ENCODE peak calls at places on chromosomes 7 and 10, in five cellular contexts. N, C, K, O and V are unnamed samples.

GRCh38 chr7:148932-149855 is 43.2 kb upstream of the FAM20C start:
- DNase-seq in O (peak; percentile 97), C (peak; percentile 99), K (peak; percentile 97), N (peak; percentile 99), V (no peak)

GRCh38 chr10:17687117-17687831 is 43.3 kb downstream of the STAM start:
- DNase-seq in N (no peak), K (no peak), O (no peak), C (no peak), V (no peak)

GRCh38 chr10:100996678-100997363 is 2.8 kb upstream of the LZTS2 start:
- DNase-seq in K (peak; percentile 82), O (no peak), C (no peak), N (peak; percentile 72), V (peak; percentile 56)

GRCh38 chr7:23470290-23471089 is at the start of gene IGF2BP3:
- DNase-seq in O (peak; percentile 75), N (peak; percentile 64), C (no peak), K (peak; percentile 88), V (peak; percentile 79)

GRCh38 chr7:40437936-40438634 is 303.3 kb downstream of the SUGCT start:
- DNase-seq in N (no peak), K (no peak), O (no peak), C (no peak), V (no peak)

GRCh38 chr7:936131-937054 is 18.1 kb downstream of the ADAP1 start:
- DNase-seq in C (peak; percentile 63), N (no peak), O (peak; percentile 19), K (peak; percentile 91), V (peak; percentile 11)

GRCh38 chr10:4809156-4809555 is 16.9 kb upstream of the AKR1E2 start:
- DNase-seq in C (no peak), K (no peak), O (no peak), N (no peak), V (no peak)

GRCh38 chr10:32151876-32152275 is 95.7 kb upstream of the KIF5B start:
- DNase-seq in K (no peak), N (no peak), C (no peak), O (no peak), V (no peak)

GRCh38 chr7:13602036-13602435 is 387.4 kb downstream of the ETV1 start:
- DNase-seq in N (no peak), C (no peak), K (no peak), O (no peak), V (no peak)

GRCh38 chr10:86585037-86585725 is 63.6 kb upstream of the WAPL start:
- DNase-seq in O (peak; percentile 47), C (peak; percentile 79), K (peak; percentile 86), N (peak; percentile 82), V (peak; percentile 75)

GRCh38 chr7:149753370-149754233 is 19.8 kb downstream of the ZNF467 start:
- DNase-seq in N (peak; percentile 74), K (no peak), C (no peak), O (no peak), V (no peak)

GRCh38 chr10:114674321-114674720 is 16.2 kb upstream of the ABLIM1 start:
- DNase-seq in C (no peak), O (no peak), N (no peak), K (no peak), V (no peak)

GRCh38 chr10:133038276-133038823 is 49.4 kb upstream of the ADGRA1 start:
- DNase-seq in O (no peak), C (no peak), N (no peak), K (no peak), V (no peak)

GRCh38 chr10:133039823-133040704 is 47.7 kb upstream of the ADGRA1 start:
- DNase-seq in K (no peak), C (no peak), N (no peak), O (no peak), V (no peak)

GRCh38 chr10:133042061-133042460 is 45.7 kb upstream of the ADGRA1 start:
- DNase-seq in C (no peak), N (no peak), O (no peak), K (no peak), V (no peak)

GRCh38 chr10:133041101-133041500 is 46.6 kb upstream of the ADGRA1 start:
- DNase-seq in K (no peak), O (no peak), N (no peak), C (no peak), V (no peak)

GRCh38 chr10:133039107-133039822 is 48.5 kb upstream of the ADGRA1 start:
- DNase-seq in O (no peak), C (no peak), N (no peak), K (no peak), V (no peak)
- TF ChIP-seq CTCF in O (no peak), C (no peak), N (no peak), K (no peak), V (no peak)

GRCh38 chr7:44377134-44377463 is 51.7 kb upstream of the CAMK2B start:
- DNase-seq in K (no peak), N (no peak), O (no peak), C (no peak), V (no peak)

GRCh38 chr7:44380179-44380830 is 54.9 kb upstream of the CAMK2B start:
- DNase-seq in N (no peak), C (no peak), K (no peak), O (no peak), V (no peak)

GRCh38 chr7:44379366-44380178 is 54.2 kb upstream of the CAMK2B start:
- DNase-seq in N (no peak), O (no peak), K (no peak), C (no peak), V (no peak)

GRCh38 chr7:44377681-44378421 is 52.5 kb upstream of the CAMK2B start:
- DNase-seq in C (no peak), O (no peak), N (no peak), K (peak; percentile 68), V (no peak)

GRCh38 chr7:44378744-44379143 is 53.4 kb upstream of the CAMK2B start:
- DNase-seq in O (no peak), K (no peak), C (no peak), N (no peak), V (no peak)
- TF ChIP-seq CTCF in O (no peak), K (no peak), C (no peak), N (no peak), V (no peak)

DNA sequence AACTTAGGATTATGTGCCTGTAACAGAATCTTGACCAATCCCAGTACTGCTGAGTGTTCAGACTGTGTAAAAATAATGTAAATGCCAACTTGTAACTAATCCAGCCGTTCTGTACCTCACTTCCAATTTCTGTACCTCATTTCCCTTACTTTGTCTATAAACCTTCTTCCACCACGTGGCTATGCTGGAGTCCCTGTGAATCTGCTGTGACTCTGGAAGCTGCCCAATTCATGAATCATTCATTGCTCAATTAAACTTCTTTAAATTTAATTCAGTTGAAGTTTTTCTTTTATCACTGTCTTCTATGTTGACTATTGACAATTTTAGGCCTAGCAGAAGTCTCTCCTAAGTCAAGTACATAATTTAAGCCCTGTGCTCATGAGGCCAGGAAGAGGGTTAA is 215.3 kb upstream of the RHOBTB1 start:
- DNase-seq in C (no peak), O (no peak), K (no peak), N (no peak), V (no peak)
- TF ChIP-seq CTCF in C (no peak), O (no peak), K (no peak), N (no peak), V (no peak)

DNA sequence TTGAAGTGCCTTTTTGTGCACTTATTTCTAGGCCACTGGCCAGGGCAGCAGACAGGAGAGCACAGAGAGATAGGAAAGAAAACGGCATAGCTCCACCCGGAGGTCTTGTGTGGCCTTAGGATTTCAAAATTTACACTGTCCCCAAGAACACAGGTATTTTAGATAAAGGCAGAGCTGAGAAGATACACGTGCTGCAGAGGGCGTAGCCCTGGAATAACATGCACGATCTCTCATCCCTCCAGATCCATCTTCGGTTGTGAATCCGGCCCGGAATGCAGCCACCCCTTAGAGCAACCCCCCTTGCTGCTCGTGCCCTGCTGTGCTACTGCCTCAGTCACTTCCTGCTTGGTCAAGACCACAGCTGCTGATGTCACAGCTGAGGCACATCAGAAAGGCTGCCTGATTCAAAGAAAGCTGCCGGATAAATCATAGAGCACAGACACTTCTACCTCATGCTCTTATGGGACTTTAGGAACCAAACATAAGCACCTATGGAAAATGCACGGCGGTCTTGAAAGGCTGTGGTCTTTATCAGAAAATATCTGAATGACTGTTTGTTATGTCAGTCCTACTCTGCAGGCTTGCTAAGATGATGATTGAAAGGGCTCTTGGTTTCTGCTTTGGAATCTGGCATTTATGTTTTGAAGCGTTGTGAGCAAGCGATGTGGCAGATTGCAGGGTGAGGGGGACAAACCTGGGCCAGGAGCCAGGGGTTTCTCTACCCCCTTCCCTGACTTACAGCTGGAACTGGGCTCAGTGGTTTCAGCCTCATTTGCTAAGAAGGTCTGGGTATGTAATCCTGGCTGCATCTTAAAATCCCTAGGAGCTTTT is 152.0 kb downstream of the SVIL start:
- DNase-seq in K (no peak), C (no peak), O (no peak), N (no peak), V (no peak)
- TF ChIP-seq CTCF in K (no peak), C (no peak), O (no peak), N (no peak), V (no peak)

GRCh38 chr10:48547061-48547895 is 57.6 kb downstream of the ARHGAP22 start:
- DNase-seq in K (no peak), O (no peak), N (no peak), C (no peak), V (no peak)
- TF ChIP-seq CTCF in K (no peak), O (no peak), N (no peak), C (no peak), V (no peak)

GRCh38 chr7:130432886-130433285 is 7.9 kb downstream of the CEP41 start:
- DNase-seq in O (no peak), N (no peak), K (no peak), C (no peak), V (no peak)

GRCh38 chr7:130433336-130433735 is 7.5 kb downstream of the CEP41 start:
- DNase-seq in C (no peak), K (no peak), O (no peak), N (no peak), V (no peak)

GRCh38 chr7:130435455-130435854 is 5.4 kb downstream of the CEP41 start:
- DNase-seq in C (no peak), K (no peak), O (no peak), N (no peak), V (no peak)

GRCh38 chr7:130429019-130429418 is 11.8 kb downstream of the CEP41 start:
- DNase-seq in N (no peak), K (no peak), O (no peak), C (no peak), V (no peak)

GRCh38 chr7:130430841-130431713 is 9.7 kb downstream of the CEP41 start:
- DNase-seq in N (no peak), C (no peak), K (no peak), O (no peak), V (no peak)
- TF ChIP-seq CTCF in N (no peak), C (no peak), K (no peak), O (no peak), V (no peak)

DNA sequence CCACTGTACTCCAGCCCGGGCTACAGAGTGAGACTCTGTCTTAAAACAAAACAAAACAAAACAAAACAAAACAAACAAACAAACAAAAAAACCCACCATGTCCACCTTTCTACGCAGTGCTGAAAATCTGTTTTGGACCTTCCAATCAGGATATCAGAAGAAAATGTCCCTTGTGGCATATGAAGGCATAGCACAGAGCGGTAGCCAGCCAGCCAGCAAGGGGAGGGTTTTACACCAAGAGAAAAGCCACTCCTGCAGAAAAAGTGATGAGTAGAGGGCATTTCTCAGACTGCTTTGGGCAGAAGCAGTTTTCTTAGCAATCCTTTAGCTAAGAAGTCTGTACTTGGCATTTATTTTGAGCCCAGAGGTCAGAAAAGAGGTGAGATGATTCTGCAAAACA is 612.2 kb downstream of the TYW1 start:
- DNase-seq in O (no peak), K (no peak), C (no peak), N (no peak), V (no peak)
- TF ChIP-seq CTCF in O (no peak), K (no peak), C (no peak), N (no peak), V (peak; percentile 6)